ENCODE peak calls at places on chromosome 7, in seven cellular contexts. C is B cell; R is iris pigment epithelial cell; M is NB4; O is K562; G is epithelial cell of esophagus; U is stimulated activated CD8-positive, alpha-beta memory T cell treated with anti-CD3 and anti-CD28 coated beads, Interleukin-15, amount 100 ng/mL, for 24 hours. I is an unnamed sample.

GRCh38 chr7:35528381-35528977 is 166.5 kb downstream of the HERPUD2 start:
- DNase-seq in R (no peak), U (no peak), O (no peak), M (no peak), C (no peak), G (no peak), I (no peak)

GRCh38 chr7:36747251-36747968 is 23.1 kb upstream of the AOAH start:
- DNase-seq in C (no peak), R (peak; percentile 41), G (peak; percentile 16), M (peak; percentile 50), O (no peak), U (no peak), I (no peak)

GRCh38 chr7:142587578-142588191 is 161.6 kb upstream of the PRSS1 start:
- DNase-seq in G (peak; percentile 84), U (no peak), O (peak; percentile 73), R (peak; percentile 92), M (peak; percentile 80), C (peak; percentile 30), I (peak; percentile 62)

GRCh38 chr7:80827238-80827633 is 91.6 kb downstream of the SEMA3C start:
- DNase-seq in M (no peak), O (no peak), G (no peak), C (no peak), U (no peak), R (peak; percentile 52), I (no peak)

GRCh38 chr7:99036531-99037175 is 107.3 kb downstream of the SMURF1 start:
- DNase-seq in M (peak; percentile 54), C (no peak), R (peak; percentile 45), O (peak; percentile 35), G (peak; percentile 30), U (no peak), I (no peak)

GRCh38 chr7:12244129-12244528 is 33.0 kb downstream of the TMEM106B start:
- DNase-seq in R (peak; percentile 23), O (peak; percentile 57), C (no peak), G (peak; percentile 31), U (no peak), M (peak; percentile 41), I (no peak)

GRCh38 chr7:69773535-69774225 is 175.4 kb downstream of the AUTS2 start:
- DNase-seq in O (no peak), R (no peak), G (no peak), C (no peak), M (no peak), U (no peak), I (no peak)

GRCh38 chr7:27112960-27113949 is 10.8 kb upstream of the HOXA2 start:
- DNase-seq in G (peak; percentile 65), M (no peak), O (peak; percentile 63), C (no peak), R (no peak), U (no peak), I (no peak)

GRCh38 chr7:80480566-80480965 is 31.3 kb downstream of the GNAT3 start:
- DNase-seq in M (no peak), C (no peak), R (peak; percentile 52), G (no peak), U (no peak), O (no peak), I (no peak)

GRCh38 chr7:2417981-2418481 is 14.6 kb downstream of the CHST12 start:
- DNase-seq in M (no peak), O (no peak), R (no peak), G (no peak), U (no peak), C (no peak), I (no peak)